ENCODE peak calls at places on chromosomes 6 and 20, in eight cellular contexts. N is body of pancreas, O is fibroblast of mammary gland, H is fibroblast of lung, L is heart right ventricle, U is AG09309, G is lower leg skin, C is sigmoid colon. P is an unnamed sample.
A peak's percentile ranks its signal among the peaks of the same experiment; 100 is the strongest.

GRCh38 chr6:112085666-112086065 is 1.6 kb downstream of the TUBE1 start:
- DNase-seq in N (no peak), G (no peak), U (no peak), O (peak; percentile 21), C (no peak), H (no peak), L (no peak), P (no peak)

GRCh38 chr20:62088258-62089127 is 22.8 kb upstream of the TAF4 start:
- DNase-seq in O (peak; percentile 96), C (no peak), U (no peak), H (peak; percentile 98), G (no peak), L (no peak), N (peak; percentile 40), P (no peak)

GRCh38 chr6:35185971-35186370 is 27.8 kb upstream of the SCUBE3 start:
- DNase-seq in C (no peak), L (no peak), G (no peak), O (no peak), H (no peak), U (no peak), N (no peak), P (no peak)

GRCh38 chr6:165661416-165662001 is 1.5 kb downstream of the PDE10A start:
- DNase-seq in H (no peak), L (peak; percentile 30), U (no peak), G (no peak), C (no peak), O (no peak), N (no peak), P (no peak)

GRCh38 chr20:33183292-33183691 is 15.3 kb downstream of the BPIFA2 start:
- DNase-seq in N (no peak), G (no peak), O (no peak), L (no peak), H (no peak), C (no peak), U (no peak), P (no peak)

GRCh38 chr6:135226537-135226936 is 45.4 kb downstream of the MYB start:
- DNase-seq in H (no peak), L (no peak), U (no peak), N (no peak), C (no peak), G (no peak), O (no peak), P (no peak)

GRCh38 chr6:36858407-36858981 is 16.1 kb downstream of the PPIL1 start:
- DNase-seq in C (peak; percentile 90), U (peak; percentile 28), N (peak; percentile 42), L (peak; percentile 37), G (no peak), O (peak; percentile 66), H (peak; percentile 38), P (no peak)

GRCh38 chr6:67201563-67201962 is 1433.5 kb upstream of the ADGRB3 start:
- DNase-seq in G (no peak), H (no peak), O (no peak), C (no peak), N (no peak), U (no peak), L (no peak), P (no peak)

GRCh38 chr20:32415494-32415893 is 57.4 kb downstream of the ASXL1 start:
- DNase-seq in U (no peak), L (no peak), N (no peak), O (no peak), C (no peak), H (no peak), G (no peak), P (no peak)

GRCh38 chr6:118307581-118307980 is 240.5 kb upstream of the PLN start:
- DNase-seq in L (peak; percentile 60), G (no peak), O (no peak), N (no peak), C (no peak), U (no peak), H (no peak), P (no peak)

GRCh38 chr6:89458720-89459119 is 25.8 kb downstream of the ANKRD6 start:
- DNase-seq in L (no peak), U (no peak), H (no peak), G (no peak), O (no peak), N (no peak), C (no peak), P (no peak)

GRCh38 chr6:112017169-112017568 is 36.7 kb upstream of the CCN6 start:
- DNase-seq in N (no peak), U (no peak), L (no peak), C (no peak), H (no peak), O (no peak), G (no peak), P (no peak)

GRCh38 chr6:101445527-101445926 is 52.0 kb downstream of the GRIK2 start:
- DNase-seq in L (no peak), U (peak; percentile 29), G (no peak), H (peak; percentile 0), O (peak; percentile 84), N (no peak), C (no peak), P (no peak)

GRCh38 chr6:119303164-119303887 is 46.2 kb downstream of the MAN1A1 start:
- DNase-seq in N (no peak), L (no peak), H (peak; percentile 15), U (no peak), O (no peak), G (no peak), C (no peak), P (no peak)

GRCh38 chr20:64077876-64078551 is 1.3 kb downstream of the RGS19 start:
- DNase-seq in G (no peak), O (no peak), U (no peak), H (no peak), C (no peak), N (no peak), L (no peak), P (no peak)

GRCh38 chr6:42259841-42260395 is 42.3 kb upstream of the MRPS10 start:
- DNase-seq in H (no peak), G (no peak), C (no peak), L (no peak), N (no peak), U (no peak), O (peak; percentile 72), P (no peak)

GRCh38 chr20:2756056-2756611 is 44.3 kb downstream of the CPXM1 start:
- DNase-seq in L (no peak), C (peak; percentile 52), U (no peak), O (peak; percentile 58), N (no peak), H (peak; percentile 53), G (no peak), P (no peak)

GRCh38 chr20:22776369-22776768 is 192.0 kb upstream of the FOXA2 start:
- DNase-seq in N (no peak), U (no peak), H (no peak), O (peak; percentile 63), G (no peak), L (no peak), C (no peak), P (no peak)

GRCh38 chr20:22779878-22780277 is 195.5 kb upstream of the FOXA2 start:
- DNase-seq in U (no peak), O (no peak), H (no peak), C (no peak), N (no peak), G (no peak), L (no peak), P (no peak)

GRCh38 chr20:22781869-22782268 is 197.5 kb upstream of the FOXA2 start:
- DNase-seq in O (no peak), N (no peak), H (no peak), C (no peak), U (no peak), L (no peak), G (no peak), P (no peak)
- H3K4me3 ChIP-seq in O (no peak overlapping the region), N (no peak overlapping the region), H (no peak overlapping the region), C (no peak overlapping the region), U (no peak overlapping the region), L (no peak overlapping the region), G (no peak overlapping the region), P (no peak overlapping the region)

DNA sequence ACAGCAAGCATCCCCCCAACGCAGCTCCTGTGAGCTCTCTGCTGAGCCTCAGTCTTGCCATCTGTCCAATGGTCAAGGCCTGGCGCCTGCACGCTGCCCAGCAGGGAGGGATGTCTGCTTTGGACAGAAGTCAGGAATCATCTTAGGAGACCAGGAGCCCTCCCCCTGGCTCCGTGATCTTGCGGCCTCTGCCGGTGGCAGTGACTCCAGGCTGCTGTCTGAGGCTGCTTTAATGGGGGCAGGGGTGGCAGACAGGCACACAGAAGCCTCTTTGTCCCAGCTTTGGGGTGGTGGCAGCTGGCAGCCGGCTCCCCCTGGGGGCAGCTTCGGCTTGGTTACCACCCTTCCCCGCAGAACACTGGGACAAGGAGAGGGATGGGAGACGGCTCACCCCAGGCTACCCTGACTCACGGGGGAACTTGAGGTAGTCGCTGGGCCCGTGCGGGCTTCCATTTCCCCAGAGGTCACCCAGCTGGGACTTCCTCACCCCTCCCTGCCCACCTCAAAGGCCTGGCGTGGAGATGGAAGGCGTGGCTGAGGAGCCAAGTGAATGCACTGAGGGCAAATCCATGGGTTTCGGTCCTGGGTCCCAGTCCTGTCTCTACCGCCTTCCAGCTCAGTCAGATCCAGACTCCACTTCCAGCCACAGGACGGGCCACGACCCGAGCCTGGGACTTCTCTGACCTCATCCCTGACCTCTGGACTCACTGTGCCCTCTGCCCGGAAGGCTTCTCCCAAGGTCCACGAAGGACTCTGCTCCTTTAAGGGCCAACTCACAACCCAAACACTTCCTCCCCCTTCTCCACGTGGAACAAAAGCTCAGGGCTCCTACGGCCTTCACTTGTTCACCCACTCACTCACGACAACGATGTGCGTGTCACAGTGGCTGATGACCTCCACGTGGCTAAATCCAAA is 14.8 kb downstream of the PEDS1 start:
- DNase-seq in G (no peak), U (no peak), C (no peak), H (no peak), L (no peak), O (no peak), N (no peak), P (no peak)
- TF ChIP-seq CTCF in G (no peak), U (no peak), C (no peak), H (no peak), L (no peak), O (no peak), N (no peak), P (no peak)

DNA sequence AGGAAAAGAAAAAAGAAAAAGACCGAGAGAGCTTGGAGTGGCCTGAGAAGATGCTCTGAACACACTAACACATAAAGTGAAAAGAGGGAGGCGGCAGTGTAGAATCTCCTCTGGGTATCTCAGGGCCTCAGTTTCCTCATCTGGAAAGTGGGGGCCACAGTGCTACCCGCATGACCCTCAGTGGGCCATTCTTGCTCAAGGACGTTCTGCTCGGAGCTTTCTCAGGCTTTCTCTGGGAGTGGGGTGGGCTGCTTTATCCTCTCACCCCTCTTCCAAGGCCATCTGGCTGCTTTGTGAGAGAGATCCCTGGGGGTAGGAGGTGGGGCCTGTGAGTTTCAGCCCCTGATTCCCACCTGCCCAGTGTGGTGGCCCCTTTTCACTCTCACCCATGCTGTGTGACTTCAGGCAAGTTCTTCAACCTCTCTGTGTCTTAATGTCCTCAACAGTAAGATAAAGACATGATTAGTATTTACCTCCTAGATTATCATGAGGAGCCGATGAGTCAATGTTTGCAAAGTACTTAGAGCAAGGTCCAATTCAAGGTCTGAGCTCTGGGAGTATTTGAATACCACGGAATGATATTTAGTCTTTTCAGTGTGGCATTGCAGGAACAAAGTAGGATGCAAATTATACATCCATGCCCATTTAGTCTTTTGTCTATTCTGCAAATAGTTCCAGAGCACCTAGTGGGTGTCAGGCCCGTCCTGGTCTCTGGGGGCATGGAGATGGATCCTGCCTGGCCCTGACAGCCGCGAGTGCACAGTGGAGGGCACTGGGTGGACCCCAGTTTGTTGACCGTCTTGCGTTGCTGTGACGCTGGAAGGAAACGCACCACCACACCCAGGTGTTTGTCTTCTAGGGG is 34.3 kb downstream of the SRC start:
- DNase-seq in U (no peak), G (no peak), H (no peak), C (peak; percentile 43), N (peak; percentile 8), O (peak; percentile 33), L (no peak), P (peak; percentile 52)
- H3K4me3 ChIP-seq in U (no peak overlapping the region), G (no peak overlapping the region), H (no peak overlapping the region), C (no peak overlapping the region), N (no peak overlapping the region), O (no peak overlapping the region), L (no peak overlapping the region), P (no peak overlapping the region)

GRCh38 chr6:1554881-1555569 is 54.7 kb upstream of the FOXC1 start:
- DNase-seq in H (peak; percentile 62), N (peak; percentile 51), U (no peak), G (peak; percentile 43), O (peak; percentile 62), L (peak; percentile 88), C (peak; percentile 86), P (no peak)
- TF ChIP-seq CTCF in H (peak; percentile 42), N (peak; percentile 46), U (peak; percentile 52), G (no peak), O (no peak), L (peak; percentile 81), C (peak; percentile 63), P (peak; percentile 99)